ENCODE peak calls at places on chromosomes 3 and 15, in seven cellular contexts. G is CD8-positive, alpha-beta T cell; J is naive thymus-derived CD4-positive, alpha-beta T cell; L is GM06990; R is fibroblast of mammary gland; F is foreskin fibroblast; N is astrocyte of the spinal cord. P is an unnamed sample.

GRCh38 chr15:97989330-97989729 is 28.8 kb downstream of the ARRDC4 start:
- DNase-seq in R (no peak), J (no peak), F (no peak), L (no peak), N (no peak), G (no peak), P (no peak)

GRCh38 chr3:124951511-124952390 is 17.2 kb upstream of the MUC13 start:
- DNase-seq in J (no peak), N (peak), F (peak), G (no peak), L (no peak), R (peak), P (peak)

GRCh38 chr3:137978328-137978727 is 31.6 kb upstream of the CLDN18 start:
- DNase-seq in J (no peak), L (no peak), R (no peak), F (no peak), G (no peak), N (no peak), P (no peak)

GRCh38 chr3:184538600-184539431 is 22.8 kb upstream of the EPHB3 start:
- DNase-seq in F (no peak), L (no peak), N (no peak), G (no peak), J (no peak), R (no peak), P (no peak)

GRCh38 chr15:79923068-79923514 is 26.3 kb upstream of the MTHFS start:
- DNase-seq in G (peak), F (peak), J (no peak), L (peak), N (peak), R (peak), P (peak)

GRCh38 chr3:127786358-127787070 is 35.8 kb downstream of the MGLL start:
- DNase-seq in L (no peak), J (no peak), N (peak), F (peak), R (peak), G (no peak), P (peak)

GRCh38 chr15:78012643-78013077 is 64.9 kb downstream of the TBC1D2B start:
- DNase-seq in F (no peak), G (no peak), L (no peak), R (no peak), N (no peak), J (no peak), P (no peak)

GRCh38 chr3:111911446-111911845 is 52.4 kb downstream of the PHLDB2 start:
- DNase-seq in G (no peak), N (no peak), L (no peak), F (no peak), J (no peak), R (no peak), P (no peak)

GRCh38 chr3:177538743-177539730 is 341.8 kb upstream of the TBL1XR1 start:
- DNase-seq in J (peak), R (no peak), N (no peak), L (peak), G (no peak), F (no peak), P (no peak)

GRCh38 chr3:464255-464654 is 267.7 kb downstream of the CHL1 start:
- DNase-seq in J (no peak), G (no peak), F (no peak), L (peak), R (no peak), N (no peak), P (no peak)

GRCh38 chr3:161291191-161291901 is 70.2 kb downstream of the NMD3 start:
- DNase-seq in F (no peak), G (no peak), N (no peak), R (no peak), J (no peak), L (no peak), P (no peak)

GRCh38 chr3:116005404-116005803 is 382.1 kb downstream of the GAP43 start:
- DNase-seq in L (no peak), G (no peak), R (peak), N (peak), J (no peak), F (peak), P (peak)

GRCh38 chr3:44932986-44933944 is 42.7 kb downstream of the ZDHHC3 start:
- DNase-seq in F (no peak), J (no peak), N (no peak), L (no peak), R (no peak), G (no peak), P (no peak)

GRCh38 chr3:114454592-114455251 is 160.9 kb downstream of the TIGIT start:
- DNase-seq in J (no peak), F (peak), R (peak), N (peak), G (no peak), L (peak), P (peak)

GRCh38 chr3:132660056-132660744 is at the start of gene UBA5:
- DNase-seq in J (peak), F (peak), L (peak), G (peak), R (peak), N (peak), P (peak)

GRCh38 chr3:123075359-123075758 is 8.5 kb downstream of the PDIA5 start:
- DNase-seq in N (no peak), F (peak), G (no peak), R (peak), L (no peak), J (no peak), P (peak)

GRCh38 chr15:81909229-81910087 is 136.4 kb downstream of the MEX3B start:
- DNase-seq in N (no peak), F (peak), L (no peak), R (no peak), G (no peak), J (no peak), P (no peak)

GRCh38 chr3:112260563-112260962 is 33.5 kb downstream of the SLC9C1 start:
- DNase-seq in N (no peak), R (no peak), J (no peak), F (no peak), L (no peak), G (no peak), P (no peak)

GRCh38 chr15:69346112-69346511 is 47.4 kb downstream of the PAQR5 start:
- DNase-seq in R (peak), N (peak), F (peak), G (no peak), L (no peak), J (no peak), P (peak)

GRCh38 chr3:124846189-124846588 is 41.0 kb downstream of the ITGB5 start:
- DNase-seq in L (no peak), R (peak), J (no peak), N (peak), G (no peak), F (peak), P (peak)

GRCh38 chr3:129473067-129473765 is 33.2 kb downstream of the IFT122 start:
- DNase-seq in L (no peak), N (no peak), J (no peak), G (no peak), F (no peak), R (no peak), P (no peak)

GRCh38 chr3:31495971-31496370 is 36.8 kb upstream of the STT3B start:
- DNase-seq in R (peak), L (no peak), N (peak), F (peak), G (no peak), J (no peak), P (peak)

GRCh38 chr3:136428167-136428566 is 178.0 kb downstream of the PCCB start:
- DNase-seq in G (no peak), L (no peak), J (no peak), R (no peak), F (no peak), N (no peak), P (peak)

GRCh38 chr3:55620361-55621025 is 133.4 kb upstream of the WNT5A start:
- DNase-seq in L (peak), F (no peak), J (no peak), G (no peak), N (peak), R (no peak), P (no peak)

GRCh38 chr15:51647128-51647562 is 24.6 kb upstream of the DMXL2 start:
- DNase-seq in F (peak), G (no peak), N (peak), R (peak), J (no peak), L (no peak), P (peak)

GRCh38 chr3:79726795-79727194 is 41.0 kb downstream of the ROBO1 start:
- DNase-seq in G (no peak), J (no peak), F (no peak), L (no peak), R (no peak), N (no peak), P (no peak)

GRCh38 chr3:18111702-18112311 is 313.3 kb downstream of the SATB1 start:
- DNase-seq in L (no peak), G (no peak), J (no peak), F (peak), N (peak), R (peak), P (peak)

GRCh38 chr15:89356634-89357298 is 22.1 kb upstream of the POLG start:
- DNase-seq in G (no peak), F (peak), J (no peak), L (no peak), N (no peak), R (no peak), P (no peak)

GRCh38 chr3:85589145-85589544 is 630.4 kb downstream of the CADM2 start:
- DNase-seq in F (peak), G (no peak), N (peak), L (no peak), J (no peak), R (peak), P (peak)

GRCh38 chr3:150970665-150971327 is 1.7 kb downstream of the CLRN1 start:
- DNase-seq in L (no peak), F (peak), R (peak), N (peak), G (no peak), J (no peak), P (peak)

GRCh38 chr3:53935283-53935901 is 43.7 kb upstream of the SELENOK start:
- DNase-seq in L (no peak), R (no peak), G (no peak), J (no peak), N (no peak), F (no peak), P (no peak)

GRCh38 chr15:45401665-45402161 is 23.4 kb upstream of the GATM start:
- DNase-seq in G (no peak), N (no peak), F (no peak), R (no peak), J (no peak), L (no peak), P (no peak)

GRCh38 chr3:184040010-184040409 is 8.5 kb downstream of the HTR3D start:
- DNase-seq in L (no peak), N (no peak), J (no peak), R (peak), F (peak), G (no peak), P (peak)

GRCh38 chr15:79179108-79179561 is 88.6 kb upstream of the RASGRF1 start:
- DNase-seq in G (no peak), R (peak), N (peak), L (no peak), J (no peak), F (peak), P (no peak)

GRCh38 chr3:150848864-150849263 is 56.4 kb downstream of the MINDY4B start:
- DNase-seq in R (no peak), F (no peak), J (no peak), G (no peak), L (no peak), N (no peak), P (no peak)

GRCh38 chr3:72234394-72234793 is 449.4 kb upstream of the PROK2 start:
- DNase-seq in G (no peak), R (peak), J (no peak), F (peak), L (no peak), N (peak), P (peak)

GRCh38 chr3:194112120-194113106 is 23.5 kb upstream of the HES1 start:
- DNase-seq in G (no peak), J (no peak), L (no peak), R (no peak), F (no peak), N (no peak), P (no peak)

GRCh38 chr3:75188937-75189336 is 475.2 kb upstream of the FRG2C start:
- DNase-seq in J (no peak), L (no peak), F (no peak), R (no peak), N (no peak), G (no peak), P (no peak)

GRCh38 chr3:14602006-14602803 is 49.4 kb upstream of the CCDC174 start:
- DNase-seq in G (no peak), L (no peak), J (no peak), F (no peak), R (no peak), N (no peak), P (no peak)

DNA sequence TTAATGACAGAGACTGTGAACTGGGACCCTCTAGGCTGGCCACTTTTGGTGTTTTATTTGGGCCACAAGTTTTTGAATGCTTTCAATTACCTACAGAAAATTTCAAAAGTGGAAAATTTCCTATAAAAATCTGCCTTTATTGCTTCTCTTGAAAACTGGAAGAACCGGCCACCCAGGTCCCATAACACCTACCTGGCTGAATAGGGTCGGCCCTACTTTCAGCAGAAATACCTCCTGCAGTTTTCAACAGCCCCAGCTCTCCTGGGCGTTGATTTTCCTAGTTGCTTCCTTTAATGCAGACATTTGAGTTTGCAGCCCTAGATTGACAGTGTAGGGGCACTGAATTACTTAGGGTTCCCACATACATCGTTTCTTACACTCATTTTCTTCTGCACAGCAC is 719 bp upstream of the SRPRB start:
- DNase-seq in L (no peak), G (no peak), J (no peak), R (no peak), F (no peak), N (no peak), P (no peak)
- H3K4me3 ChIP-seq in L (peak), G (peak), J (peak), R (no peak), F (peak), N (peak), P (no peak)

DNA sequence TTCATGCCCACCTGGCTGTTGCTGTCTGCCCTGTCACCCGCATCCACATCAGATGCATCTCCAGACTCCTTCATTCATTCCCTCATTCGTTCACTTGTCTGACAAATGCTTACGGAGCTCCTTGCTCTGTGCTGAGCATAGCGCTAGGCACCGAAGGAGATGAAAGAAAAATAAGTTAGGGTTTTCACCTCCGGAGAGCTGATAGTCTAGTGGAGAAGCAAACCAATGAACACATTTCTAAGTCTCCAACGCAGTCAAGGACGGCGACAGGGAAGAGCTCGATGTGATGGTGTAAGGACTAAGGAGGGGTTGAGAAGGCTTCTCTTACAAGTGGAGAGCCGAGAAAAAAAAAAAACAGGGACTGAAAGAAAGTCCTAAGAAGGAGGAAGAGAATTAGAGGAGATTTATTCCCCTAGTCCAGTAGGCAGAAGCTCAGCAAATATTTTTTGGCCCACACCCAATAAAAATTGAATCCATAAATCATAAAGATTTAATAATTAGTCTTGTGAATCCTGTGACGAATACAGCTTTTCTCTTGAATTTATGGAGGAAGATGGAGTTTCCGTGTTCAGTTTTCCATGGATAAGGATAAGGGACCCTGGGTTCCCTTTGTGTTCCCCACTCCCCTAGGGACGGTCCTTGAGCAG is 127.2 kb upstream of the DLG1 start:
- DNase-seq in R (no peak), G (no peak), L (no peak), F (no peak), N (no peak), J (no peak), P (no peak)
- H3K4me3 ChIP-seq in R (no peak), G (no peak), L (no peak), F (no peak), N (no peak), J (no peak), P (no peak)

DNA sequence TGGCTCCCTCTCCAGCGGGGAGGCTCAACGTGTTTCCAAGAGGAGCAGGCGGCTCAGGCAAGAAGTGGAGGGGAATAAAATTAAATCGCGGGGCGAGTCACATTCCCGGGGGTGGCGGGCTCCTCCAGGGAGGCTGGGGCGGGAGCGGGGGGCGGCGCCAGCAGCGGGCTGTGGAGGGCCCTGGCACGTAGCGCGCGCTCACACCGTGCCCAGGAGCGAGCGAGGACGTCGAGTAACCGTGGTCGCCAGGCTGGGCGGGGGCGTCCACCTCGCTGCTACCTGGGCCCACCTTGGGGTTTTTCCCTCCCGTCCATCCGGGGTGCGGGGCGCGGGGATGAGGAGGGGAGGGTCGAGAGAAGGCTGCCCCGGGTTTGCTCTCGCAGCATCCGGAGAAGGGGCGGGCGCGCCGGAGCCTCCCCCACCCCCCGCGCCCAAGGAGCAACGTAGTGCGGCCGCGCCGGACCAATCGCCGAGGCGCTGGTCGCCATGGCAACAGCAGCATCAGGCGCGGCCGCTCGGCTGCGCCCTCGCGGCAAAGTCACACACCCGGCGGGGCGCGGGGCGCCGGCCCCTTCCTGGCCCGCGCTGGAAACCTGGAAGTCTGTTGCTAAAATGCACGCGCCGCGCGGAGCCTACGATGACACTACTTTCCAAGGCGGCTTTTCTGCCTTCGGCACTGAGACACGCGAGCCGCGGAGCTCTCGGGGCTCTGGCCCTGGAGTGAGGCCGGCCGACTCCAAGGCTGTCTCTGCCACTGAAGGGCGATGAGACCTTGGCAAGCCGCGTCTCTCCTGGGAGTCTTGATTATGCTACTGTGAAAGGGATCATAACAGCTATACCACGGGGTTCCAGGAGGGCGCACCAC is at the start of gene IQSEC1:
- DNase-seq in J (peak), F (peak), N (no peak), R (peak), L (peak), G (peak), P (no peak)
- H3K4me3 ChIP-seq in J (peak), F (no peak), N (no peak), R (no peak), L (peak), G (peak), P (no peak)

GRCh38 chr3:188432826-188433525 is 279.0 kb downstream of the LPP start:
- DNase-seq in N (peak), F (no peak), L (no peak), R (peak), J (peak), G (no peak), P (peak)

GRCh38 chr3:188434594-188434993 is 280.6 kb downstream of the LPP start:
- DNase-seq in F (peak), G (no peak), R (no peak), N (no peak), L (no peak), J (no peak), P (peak)

GRCh38 chr3:188433526-188433855 is 279.5 kb downstream of the LPP start:
- DNase-seq in L (no peak), G (no peak), R (no peak), N (no peak), F (no peak), J (no peak), P (no peak)

GRCh38 chr3:188437921-188438320 is 284.0 kb downstream of the LPP start:
- DNase-seq in L (no peak), F (no peak), R (peak), N (no peak), G (no peak), J (no peak), P (peak)

GRCh38 chr3:188435266-188435665 is 281.3 kb downstream of the LPP start:
- DNase-seq in L (no peak), N (no peak), G (no peak), J (no peak), R (no peak), F (no peak), P (no peak)
- H3K4me3 ChIP-seq in L (no peak), N (no peak), G (no peak), J (no peak), R (no peak), F (no peak), P (no peak)

GRCh38 chr3:56751056-56751455 is 50.7 kb downstream of the ARHGEF3 start:
- DNase-seq in N (no peak), R (peak), F (no peak), J (no peak), G (no peak), L (no peak), P (no peak)
- H3K4me3 ChIP-seq in N (no peak), R (no peak), F (no peak), J (no peak), G (no peak), L (no peak), P (no peak)

DNA sequence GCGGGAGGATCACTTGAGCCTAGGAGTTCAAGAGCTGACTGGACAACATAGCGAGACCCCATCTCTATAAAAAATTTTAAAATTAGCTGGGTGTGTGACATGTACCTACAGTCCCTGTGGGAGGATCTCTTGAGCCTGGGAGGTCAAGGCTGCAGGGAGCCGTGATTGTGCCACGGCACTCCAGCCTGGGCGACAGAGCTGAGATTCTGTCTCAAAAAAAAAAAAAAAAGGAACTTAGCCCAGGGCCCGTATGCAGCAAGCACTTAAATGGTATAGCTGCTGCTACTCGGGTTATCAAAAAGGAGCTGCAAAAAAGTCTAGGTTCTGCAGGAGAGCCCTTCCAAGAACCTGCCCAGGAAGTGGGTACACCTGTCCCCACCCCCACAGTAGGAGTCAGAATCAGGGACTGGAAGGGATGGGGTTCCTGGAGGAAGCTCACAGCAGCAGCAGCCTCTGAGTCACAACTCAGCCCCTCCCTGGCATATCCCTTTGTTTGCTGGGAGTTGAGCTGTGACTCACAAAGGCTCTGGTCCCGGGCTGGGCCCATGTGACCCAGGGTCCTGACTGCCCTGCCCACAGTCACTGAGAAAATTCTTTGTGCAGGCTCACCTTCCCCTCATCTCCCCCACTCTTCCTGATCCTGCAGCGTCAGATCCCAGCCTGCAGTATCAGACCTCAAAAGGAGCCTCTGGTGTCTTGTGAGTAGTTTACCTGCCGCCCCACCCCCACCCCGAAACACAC is at the start of gene SPATA12:
- DNase-seq in L (no peak), G (no peak), F (peak), R (peak), J (no peak), N (peak), P (peak)
- H3K4me3 ChIP-seq in L (no peak), G (no peak), F (no peak), R (no peak), J (no peak), N (no peak), P (peak)